ENCODE peak calls at places on chromosome 15, in six cellular contexts. X is A549, O is epithelial cell of esophagus, I is uterus, L is MM.1S, K is spleen. Q is an unnamed sample.

GRCh38 chr15:67783303-67783702 is 42.0 kb upstream of the SKOR1 start:
- DNase-seq in X (no peak), O (no peak), I (no peak), L (peak), K (no peak), Q (peak)

GRCh38 chr15:68585574-68586273 is 6.9 kb downstream of the CORO2B start:
- DNase-seq in X (no peak), O (no peak), I (no peak), L (no peak), K (peak), Q (no peak)

GRCh38 chr15:39135989-39136388 is 444.9 kb upstream of the THBS1 start:
- DNase-seq in X (no peak), O (peak), I (no peak), L (no peak), K (no peak), Q (no peak)

GRCh38 chr15:23648920-23649515 is 1.4 kb upstream of the MAGEL2 start:
- DNase-seq in X (peak), O (peak), I (no peak), L (peak), K (no peak), Q (no peak)

GRCh38 chr15:101474983-101475382 is 14.5 kb downstream of the PCSK6 start:
- DNase-seq in X (no peak), O (no peak), I (no peak), L (no peak), K (no peak), Q (no peak)

GRCh38 chr15:59294961-59295741 is 77.5 kb downstream of the MYO1E start:
- DNase-seq in X (peak), O (peak), I (peak), L (no peak), K (no peak), Q (no peak)

GRCh38 chr15:70602834-70603560 is 160.4 kb downstream of the UACA start:
- DNase-seq in X (no peak), O (no peak), I (no peak), L (no peak), K (no peak), Q (no peak)

GRCh38 chr15:69808756-69809155 is 289.0 kb downstream of the TLE3 start:
- DNase-seq in X (peak), O (no peak), I (no peak), L (no peak), K (no peak), Q (no peak)

GRCh38 chr15:39850436-39850835 is 67.8 kb upstream of the FSIP1 start:
- DNase-seq in X (no peak), O (no peak), I (no peak), L (no peak), K (no peak), Q (no peak)

GRCh38 chr15:62087671-62088360 is 21.0 kb downstream of the C2CD4A start:
- DNase-seq in X (peak), O (peak), I (no peak), L (no peak), K (no peak), Q (no peak)

GRCh38 chr15:85800460-85801123 is 5.9 kb upstream of the KLHL25 start:
- DNase-seq in X (peak), O (peak), I (no peak), L (no peak), K (no peak), Q (no peak)

GRCh38 chr15:70775160-70775559 is 11.8 kb upstream of the UACA start:
- DNase-seq in X (peak), O (peak), I (no peak), L (no peak), K (no peak), Q (no peak)

GRCh38 chr15:98649996-98650870 is 1.9 kb downstream of the IGF1R start:
- DNase-seq in X (peak), O (no peak), I (peak), L (no peak), K (peak), Q (peak)

GRCh38 chr15:52099654-52100272 is 12.8 kb downstream of the BCL2L10 start:
- DNase-seq in X (no peak), O (no peak), I (no peak), L (no peak), K (no peak), Q (no peak)

GRCh38 chr15:93086791-93087190 is 2.2 kb downstream of the RGMA start:
- DNase-seq in X (no peak), O (no peak), I (no peak), L (no peak), K (no peak), Q (no peak)

GRCh38 chr15:93087825-93088199 is 1.2 kb downstream of the RGMA start:
- DNase-seq in X (peak), O (peak), I (peak), L (peak), K (peak), Q (peak)

GRCh38 chr15:93088981-93089854 is at the start of gene RGMA:
- DNase-seq in X (no peak), O (peak), I (peak), L (no peak), K (no peak), Q (no peak)

GRCh38 chr15:93089855-93090305 is 869 bp upstream of the RGMA start:
- DNase-seq in X (no peak), O (no peak), I (no peak), L (no peak), K (no peak), Q (no peak)

DNA sequence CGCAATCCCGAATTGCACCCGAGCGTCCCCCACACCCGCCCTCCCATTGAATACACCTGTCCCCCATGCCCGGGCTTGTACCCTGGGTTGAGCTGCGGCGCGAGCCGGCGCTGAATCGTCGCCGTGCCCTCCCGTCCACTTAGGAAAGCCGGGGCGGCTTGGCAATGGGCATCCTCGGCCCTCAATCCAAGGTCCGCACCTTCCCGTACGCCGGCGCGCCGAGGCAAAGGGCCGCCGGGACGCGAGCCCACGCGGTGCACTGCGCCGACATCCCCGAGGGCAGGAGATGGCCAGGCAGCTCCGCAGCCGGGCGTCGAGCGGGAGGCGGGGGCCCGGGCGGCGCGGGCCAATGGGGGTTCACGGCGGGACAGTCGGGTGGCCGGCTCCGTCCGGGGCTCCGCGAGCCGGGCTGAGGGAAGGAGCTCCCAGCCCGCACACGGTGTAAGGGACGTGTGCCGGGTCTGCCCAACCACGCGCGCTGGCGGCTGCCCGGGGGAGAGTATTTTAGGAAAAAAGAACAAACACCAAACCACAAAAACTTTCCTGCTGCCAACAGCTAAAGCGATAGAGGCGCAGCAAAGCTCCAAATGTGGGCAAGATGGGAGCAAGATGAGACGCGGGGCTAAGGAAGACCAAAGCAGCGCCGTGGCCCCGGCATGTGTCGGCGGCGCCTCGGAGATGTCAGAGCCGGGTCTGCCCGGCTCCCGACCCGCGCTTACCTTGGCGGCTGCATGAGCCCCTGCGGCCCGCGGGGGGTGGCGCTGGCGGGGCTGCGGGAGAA is 621 bp downstream of the RGMA start:
- DNase-seq in X (peak), O (peak), I (peak), L (peak), K (peak), Q (no peak)
- TF ChIP-seq CTCF in X (no peak), O (no peak), I (no peak), L (no peak), K (no peak), Q (peak)

GRCh38 chr15:91522609-91523332 is 330.7 kb upstream of the SLCO3A1 start:
- DNase-seq in X (peak), O (peak), I (no peak), L (peak), K (no peak), Q (no peak)
- TF ChIP-seq CTCF in X (peak), O (peak), I (no peak), L (peak), K (peak), Q (peak)

DNA sequence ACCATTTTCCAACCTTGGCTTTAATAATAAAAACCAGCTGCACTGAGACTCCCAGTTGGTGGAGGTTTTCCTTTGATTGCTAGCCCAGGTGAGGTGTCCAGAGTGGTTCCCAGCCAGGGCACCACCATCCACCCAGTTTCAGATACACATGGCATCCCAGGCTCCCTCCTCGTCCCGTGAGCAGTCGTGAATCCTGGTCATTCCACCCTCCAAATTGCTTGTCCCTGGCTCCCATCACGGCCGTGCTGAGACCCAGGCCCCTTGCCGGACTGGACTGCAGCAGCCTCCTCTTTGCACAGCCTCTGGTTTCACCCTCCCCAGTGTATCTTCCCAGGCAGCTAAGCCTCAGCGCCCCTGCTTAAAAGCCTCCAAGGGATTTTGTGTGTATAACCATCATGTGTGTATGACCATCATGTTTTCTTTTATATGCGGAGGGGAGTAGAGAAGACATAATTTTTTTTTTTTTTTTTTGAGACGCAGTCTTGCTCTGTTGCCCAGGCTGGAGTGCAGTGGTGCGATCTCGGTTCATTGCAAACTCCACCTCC is 106.3 kb downstream of the ETFA start:
- DNase-seq in X (no peak), O (no peak), I (no peak), L (no peak), K (no peak), Q (no peak)
- TF ChIP-seq CTCF in X (no peak), O (no peak), I (no peak), L (no peak), K (no peak), Q (no peak)

DNA sequence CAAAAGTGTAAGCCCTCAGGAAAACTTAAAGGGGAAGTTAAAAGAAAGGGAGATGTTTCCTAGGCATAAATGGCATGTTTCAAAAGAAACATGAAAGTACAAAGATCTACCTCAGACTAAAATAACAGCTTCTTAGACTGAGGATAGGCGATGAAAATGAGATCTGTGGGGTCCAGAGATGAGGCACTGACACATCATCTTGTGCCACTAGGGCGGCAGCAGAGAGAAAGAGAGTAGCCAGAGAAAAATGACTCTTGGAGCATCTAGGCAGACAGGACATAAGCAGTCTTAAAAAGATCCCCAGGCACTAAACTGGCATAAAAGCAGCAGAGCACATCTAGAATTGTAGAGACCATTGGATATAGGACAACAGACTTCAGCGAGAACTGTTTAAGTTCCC is 42.5 kb upstream of the RFX7 start:
- DNase-seq in X (peak), O (no peak), I (no peak), L (peak), K (no peak), Q (no peak)
- TF ChIP-seq CTCF in X (peak), O (peak), I (no peak), L (peak), K (no peak), Q (no peak)

GRCh38 chr15:100218411-100218810 is 123.4 kb downstream of the ADAMTS17 start:
- DNase-seq in X (no peak), O (no peak), I (no peak), L (no peak), K (no peak), Q (no peak)

GRCh38 chr15:100222349-100222715 is 119.4 kb downstream of the ADAMTS17 start:
- DNase-seq in X (no peak), O (no peak), I (no peak), L (no peak), K (no peak), Q (no peak)

GRCh38 chr15:100216177-100216576 is 125.6 kb downstream of the ADAMTS17 start:
- DNase-seq in X (no peak), O (no peak), I (peak), L (no peak), K (peak), Q (no peak)

GRCh38 chr15:100221461-100222348 is 120.1 kb downstream of the ADAMTS17 start:
- DNase-seq in X (no peak), O (peak), I (no peak), L (no peak), K (no peak), Q (no peak)

DNA sequence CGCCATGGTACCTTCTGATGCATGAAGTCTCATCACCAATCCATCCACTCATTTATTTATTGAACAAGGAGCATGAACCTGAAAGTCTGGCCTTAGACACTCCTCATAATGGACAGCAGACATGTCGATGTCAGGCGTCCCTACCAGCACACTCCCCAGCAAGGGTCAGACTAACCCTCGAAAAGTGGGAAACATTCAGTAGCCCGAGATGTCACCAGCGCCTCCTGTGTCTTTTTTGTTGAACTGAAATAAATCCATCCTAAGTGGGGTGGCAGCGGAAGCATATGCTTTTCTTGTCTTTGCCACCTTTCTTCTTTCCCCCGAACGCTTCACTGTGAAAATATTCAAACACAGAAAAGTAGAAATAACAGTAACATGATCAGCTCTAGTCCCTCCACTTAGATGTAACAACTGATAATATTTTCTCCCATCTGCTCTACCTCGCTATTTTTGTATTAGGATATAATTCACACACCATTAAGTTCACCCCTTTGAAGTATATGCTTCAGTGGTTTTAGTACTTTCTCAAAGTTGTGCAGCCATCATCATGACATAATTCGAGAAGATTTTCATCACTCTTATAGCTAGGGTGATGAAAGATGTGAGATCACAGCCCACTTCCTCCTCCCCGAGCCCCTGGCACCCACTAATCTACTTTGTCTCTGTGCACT is 121.6 kb downstream of the ADAMTS17 start:
- DNase-seq in X (no peak), O (no peak), I (no peak), L (no peak), K (peak), Q (no peak)
- TF ChIP-seq CTCF in X (no peak), O (no peak), I (no peak), L (no peak), K (no peak), Q (no peak)

GRCh38 chr15:48285329-48286214 is 45.7 kb upstream of the DUT start:
- DNase-seq in X (peak), O (peak), I (peak), L (peak), K (no peak), Q (no peak)
- TF ChIP-seq CTCF in X (peak), O (peak), I (peak), L (peak), K (peak), Q (peak)

GRCh38 chr15:45668386-45668785 is 33.6 kb downstream of the SQOR start:
- DNase-seq in X (no peak), O (no peak), I (no peak), L (no peak), K (no peak), Q (no peak)

GRCh38 chr15:45667002-45667401 is 32.2 kb downstream of the SQOR start:
- DNase-seq in X (no peak), O (no peak), I (no peak), L (no peak), K (no peak), Q (no peak)

GRCh38 chr15:45670511-45670910 is 35.7 kb downstream of the SQOR start:
- DNase-seq in X (no peak), O (no peak), I (no peak), L (no peak), K (no peak), Q (no peak)

GRCh38 chr15:45670061-45670460 is 35.2 kb downstream of the SQOR start:
- DNase-seq in X (no peak), O (no peak), I (no peak), L (no peak), K (no peak), Q (no peak)

DNA sequence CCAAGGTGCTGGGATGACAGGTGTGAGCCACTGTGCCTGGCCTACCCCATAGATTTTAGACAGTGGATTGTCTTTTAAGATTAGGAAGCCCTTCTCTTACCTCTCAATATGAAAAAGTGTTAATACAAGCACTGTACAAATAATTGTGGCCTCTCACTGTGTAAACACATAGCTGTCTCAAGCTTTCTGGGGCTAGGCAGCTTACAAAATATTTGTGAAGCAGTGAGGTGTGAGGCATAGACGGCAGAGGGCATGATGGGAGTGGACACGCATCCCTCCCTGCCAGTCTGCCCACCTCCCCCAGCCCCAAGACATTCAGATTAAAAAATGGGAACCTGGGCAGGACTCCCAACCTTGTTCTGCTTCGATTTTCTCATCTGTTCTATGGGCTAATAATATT is 34.6 kb downstream of the SQOR start:
- DNase-seq in X (no peak), O (no peak), I (no peak), L (no peak), K (no peak), Q (no peak)
- TF ChIP-seq CTCF in X (no peak), O (no peak), I (no peak), L (no peak), K (no peak), Q (no peak)

GRCh38 chr15:89399070-89399389 is 64.4 kb upstream of the POLG start:
- DNase-seq in X (no peak), O (no peak), I (no peak), L (no peak), K (no peak), Q (no peak)

GRCh38 chr15:89397653-89398023 is 63.0 kb upstream of the POLG start:
- DNase-seq in X (no peak), O (no peak), I (no peak), L (no peak), K (no peak), Q (no peak)

GRCh38 chr15:89400997-89401590 is 66.5 kb upstream of the POLG start:
- DNase-seq in X (no peak), O (no peak), I (no peak), L (no peak), K (no peak), Q (no peak)

GRCh38 chr15:89400121-89400996 is 65.7 kb upstream of the POLG start:
- DNase-seq in X (peak), O (no peak), I (no peak), L (peak), K (peak), Q (no peak)

GRCh38 chr15:89399390-89400120 is 64.9 kb upstream of the POLG start:
- DNase-seq in X (peak), O (peak), I (no peak), L (peak), K (peak), Q (peak)
- TF ChIP-seq CTCF in X (peak), O (peak), I (no peak), L (peak), K (peak), Q (peak)

DNA sequence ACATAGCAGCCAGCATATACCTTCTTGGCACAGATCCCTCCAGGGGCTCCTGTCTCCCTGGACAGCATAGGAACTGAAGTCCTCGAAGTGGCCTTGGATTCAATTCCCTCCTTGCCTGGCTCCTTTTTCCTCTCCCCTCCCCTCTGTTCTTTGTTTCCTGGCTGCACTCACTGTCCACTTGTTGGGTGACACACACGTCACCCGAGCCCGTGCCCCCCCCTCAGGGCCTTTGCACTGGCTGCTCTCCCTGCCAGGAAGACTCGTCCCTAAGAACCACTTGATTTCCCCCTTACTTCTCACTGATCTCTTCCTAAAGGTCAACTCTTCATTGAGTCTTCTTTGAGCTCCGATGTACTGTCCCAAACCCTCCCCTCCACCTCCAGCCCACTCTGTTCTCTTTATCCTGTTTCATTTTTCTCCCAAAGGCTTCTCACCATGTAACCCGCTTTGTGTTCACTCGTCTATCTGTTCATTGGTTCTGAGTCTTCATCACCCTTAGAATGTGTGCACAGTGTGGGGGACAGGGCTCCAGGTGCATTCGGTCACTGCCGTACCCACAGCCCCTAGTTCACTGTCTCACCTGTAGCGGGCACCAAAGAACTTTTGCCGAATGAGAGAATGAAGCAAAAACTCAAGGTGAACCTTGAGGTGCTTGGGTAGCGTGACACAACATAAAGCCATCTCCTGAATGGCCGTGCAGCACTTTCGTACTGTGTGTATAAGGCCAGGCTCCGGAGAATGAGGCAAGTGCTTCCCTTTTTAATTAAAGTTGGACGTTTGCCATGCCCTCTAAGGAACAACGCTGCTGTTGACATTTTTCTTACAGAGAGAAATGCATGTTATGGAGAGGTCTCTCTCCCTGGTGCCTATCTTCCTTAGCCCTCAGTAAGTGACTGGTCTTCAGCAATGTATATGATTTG is 74.0 kb downstream of the CHRNA7 start:
- DNase-seq in X (no peak), O (no peak), I (no peak), L (no peak), K (no peak), Q (no peak)
- TF ChIP-seq CTCF in X (no peak), O (no peak), I (no peak), L (no peak), K (no peak), Q (no peak)

Q was measured in natural killer cell.